ENCODE peak calls at places on chromosomes 7 and 10, in six cellular contexts. X is transverse colon; Y is GM10248; U is NB4; K is activated CD8-positive, alpha-beta T cell treated with anti-CD3 and anti-CD28 coated beads for 36 hours; F is RWPE1. G is an unnamed sample.

GRCh38 chr7:45324683-45325237 is 167.2 kb downstream of the RAMP3 start:
- DNase-seq in X (no peak), Y (no peak), U (no peak), K (no peak), F (no peak), G (no peak)

GRCh38 chr7:15837627-15838026 is 151.1 kb upstream of the MEOX2 start:
- DNase-seq in X (no peak), Y (no peak), U (no peak), K (no peak), F (no peak), G (no peak)

GRCh38 chr7:151756076-151756731 is 120.7 kb downstream of the PRKAG2 start:
- DNase-seq in X (peak), Y (peak), U (peak), K (peak), F (peak), G (no peak)

GRCh38 chr10:129744896-129745750 is 219.0 kb downstream of the EBF3 start:
- DNase-seq in X (no peak), Y (no peak), U (no peak), K (no peak), F (no peak), G (no peak)

GRCh38 chr7:157952841-157953645 is 616.2 kb downstream of the DNAJB6 start:
- DNase-seq in X (no peak), Y (no peak), U (no peak), K (no peak), F (no peak), G (no peak)

GRCh38 chr7:121546632-121547340 is 150.7 kb upstream of the FAM3C start:
- DNase-seq in X (no peak), Y (no peak), U (no peak), K (no peak), F (no peak), G (no peak)

GRCh38 chr7:135761751-135762488 is 13.3 kb upstream of the FAM180A start:
- DNase-seq in X (no peak), Y (no peak), U (peak), K (peak), F (no peak), G (no peak)

GRCh38 chr7:2968176-2968575 is 75.5 kb downstream of the CARD11 start:
- DNase-seq in X (no peak), Y (no peak), U (no peak), K (no peak), F (no peak), G (no peak)

GRCh38 chr10:118214751-118215150 is 127.4 kb downstream of the FAM204A start:
- DNase-seq in X (no peak), Y (no peak), U (no peak), K (no peak), F (no peak), G (no peak)

GRCh38 chr10:76492026-76492425 is 1060.6 kb downstream of the LRMDA start:
- DNase-seq in X (no peak), Y (no peak), U (no peak), K (no peak), F (peak), G (peak)

GRCh38 chr10:121611431-121612159 is 13.4 kb upstream of the FGFR2 start:
- DNase-seq in X (no peak), Y (no peak), U (no peak), K (no peak), F (no peak), G (no peak)

GRCh38 chr7:20642171-20642570 is 26.7 kb downstream of the ABCB5 start:
- DNase-seq in X (no peak), Y (no peak), U (no peak), K (no peak), F (no peak), G (no peak)

GRCh38 chr7:140404565-140405080 is 765 bp downstream of the RAB19 start:
- DNase-seq in X (no peak), Y (no peak), U (no peak), K (no peak), F (no peak), G (no peak)

GRCh38 chr10:61475449-61475873 is 22.3 kb upstream of the TMEM26 start:
- DNase-seq in X (no peak), Y (no peak), U (no peak), K (no peak), F (peak), G (no peak)

GRCh38 chr10:34526758-34527730 is 288.1 kb downstream of the PARD3 start:
- DNase-seq in X (no peak), Y (no peak), U (no peak), K (no peak), F (peak), G (peak)

GRCh38 chr7:134622303-134622995 is 24.2 kb upstream of the BPGM start:
- DNase-seq in X (no peak), Y (no peak), U (no peak), K (no peak), F (no peak), G (no peak)

GRCh38 chr10:110414563-110415309 is 83.0 kb upstream of the DUSP5 start:
- DNase-seq in X (peak), Y (peak), U (peak), K (peak), F (peak), G (peak)

GRCh38 chr7:144470052-144470451 is 66.6 kb upstream of the NOBOX start:
- DNase-seq in X (no peak), Y (no peak), U (no peak), K (no peak), F (no peak), G (no peak)

GRCh38 chr10:131211965-131212619 is 99.4 kb downstream of the TCERG1L start:
- DNase-seq in X (no peak), Y (no peak), U (no peak), K (no peak), F (no peak), G (no peak)

GRCh38 chr10:58743466-58744115 is 230.9 kb downstream of the BICC1 start:
- DNase-seq in X (no peak), Y (no peak), U (no peak), K (no peak), F (no peak), G (no peak)

GRCh38 chr7:26490631-26491624 is 199.3 kb downstream of the SNX10 start:
- DNase-seq in X (peak), Y (no peak), U (no peak), K (no peak), F (peak), G (peak)

GRCh38 chr10:59754951-59755350 is 1.7 kb upstream of the MRLN start:
- DNase-seq in X (no peak), Y (no peak), U (no peak), K (no peak), F (no peak), G (no peak)

GRCh38 chr7:112449353-112449752 is 907 bp upstream of the IFRD1 start:
- DNase-seq in X (peak), Y (peak), U (peak), K (peak), F (peak), G (no peak)

GRCh38 chr10:71752391-71753090 is 20.8 kb downstream of the VSIR start:
- DNase-seq in X (peak), Y (no peak), U (peak), K (no peak), F (no peak), G (no peak)

GRCh38 chr7:36003343-36003742 is 149.7 kb upstream of the EEPD1 start:
- DNase-seq in X (no peak), Y (no peak), U (no peak), K (no peak), F (no peak), G (no peak)

GRCh38 chr7:51229106-51229537 is 87.5 kb downstream of the COBL start:
- DNase-seq in X (no peak), Y (no peak), U (no peak), K (no peak), F (no peak), G (no peak)

GRCh38 chr7:5701085-5701914 is 80.2 kb downstream of the RNF216 start:
- DNase-seq in X (no peak), Y (peak), U (peak), K (peak), F (no peak), G (no peak)

GRCh38 chr7:12490105-12490688 is 80.3 kb upstream of the SCIN start:
- DNase-seq in X (no peak), Y (no peak), U (peak), K (no peak), F (peak), G (no peak)

GRCh38 chr7:130559184-130559583 is 67.3 kb downstream of the MEST start:
- DNase-seq in X (no peak), Y (no peak), U (no peak), K (no peak), F (no peak), G (no peak)

GRCh38 chr7:130566168-130566897 is 74.4 kb downstream of the MEST start:
- DNase-seq in X (no peak), Y (no peak), U (no peak), K (no peak), F (no peak), G (no peak)

GRCh38 chr7:130566898-130567280 is 75.0 kb downstream of the MEST start:
- DNase-seq in X (no peak), Y (no peak), U (no peak), K (no peak), F (no peak), G (no peak)

GRCh38 chr7:130560972-130561371 is 69.1 kb downstream of the MEST start:
- DNase-seq in X (no peak), Y (peak), U (peak), K (peak), F (peak), G (peak)
- TF ChIP-seq CTCF in X (peak), Y (no peak), U (peak), K (peak), F (peak), G (peak)

GRCh38 chr10:63720072-63720537 is 198.9 kb downstream of the REEP3 start:
- DNase-seq in X (peak), Y (peak), U (peak), K (peak), F (peak), G (no peak)
- TF ChIP-seq CTCF in X (peak), Y (peak), U (peak), K (peak), F (peak), G (peak)

DNA sequence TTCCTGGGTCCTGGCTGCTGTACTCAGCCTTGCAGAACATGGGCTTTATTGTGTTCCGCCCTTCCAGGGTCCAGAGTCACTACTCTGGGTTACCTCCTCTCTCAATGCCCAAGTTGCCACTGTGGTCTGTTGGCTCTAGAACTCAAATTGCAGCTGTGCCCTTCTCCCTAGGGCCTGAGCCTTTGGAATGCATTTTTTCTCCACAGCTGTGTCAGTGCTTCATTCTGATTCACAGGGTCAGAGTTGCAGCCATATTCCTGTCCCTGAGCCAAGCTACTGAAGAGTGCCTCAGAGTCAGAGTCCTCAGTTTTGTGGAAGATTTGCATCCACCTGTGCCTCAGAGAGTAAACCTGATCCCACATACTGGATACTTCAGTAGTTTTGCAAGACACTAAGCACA is 167.5 kb downstream of the ITGB1 start:
- DNase-seq in X (no peak), Y (no peak), U (no peak), K (no peak), F (no peak), G (no peak)
- TF ChIP-seq CTCF in X (no peak), Y (no peak), U (no peak), K (no peak), F (no peak), G (no peak)

GRCh38 chr10:114711487-114712250 is 53.6 kb upstream of the ABLIM1 start:
- DNase-seq in X (no peak), Y (no peak), U (no peak), K (no peak), F (no peak), G (no peak)
- TF ChIP-seq CTCF in X (no peak), Y (no peak), U (no peak), K (no peak), F (no peak), G (no peak)

DNA sequence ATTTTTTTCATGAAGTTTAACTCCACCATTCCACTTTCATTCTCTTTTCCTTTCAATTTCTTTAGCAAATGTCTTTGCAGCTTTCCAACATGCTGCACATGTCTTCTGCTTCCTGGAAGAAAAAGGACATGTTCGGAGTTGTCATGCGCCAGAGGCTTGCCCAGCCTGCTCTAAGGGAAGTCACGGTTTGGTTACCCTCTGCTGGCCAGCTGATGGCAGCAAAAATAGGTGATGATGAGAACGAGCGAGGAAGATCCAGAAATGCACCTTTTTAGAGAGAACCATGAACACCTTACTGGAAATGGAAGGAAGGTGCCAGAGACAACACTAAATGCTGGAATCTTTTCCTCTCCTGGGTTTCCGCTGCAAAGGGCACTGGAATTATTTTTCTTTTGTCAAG is 4.9 kb upstream of the ZSCAN21 start:
- DNase-seq in X (peak), Y (peak), U (no peak), K (peak), F (peak), G (no peak)
- TF ChIP-seq CTCF in X (peak), Y (peak), U (no peak), K (no peak), F (peak), G (peak)